ENCODE peak calls at places on chromosomes 5 and 9, in four cellular contexts. Y is left lung, F is AG10803, D is Peyer's patch. K is an unnamed sample.

GRCh38 chr5:162703914-162704313 is 636.3 kb downstream of the GABRG2 start:
- DNase-seq in Y (no peak), D (no peak), F (no peak), K (no peak)

GRCh38 chr9:18717751-18718150 is 243.8 kb downstream of the ADAMTSL1 start:
- DNase-seq in D (no peak), Y (no peak), F (peak; percentile 60), K (no peak)

GRCh38 chr5:50730336-50730735 is 63.9 kb downstream of the PARP8 start:
- DNase-seq in F (no peak), Y (no peak), D (no peak), K (no peak)

GRCh38 chr5:14269395-14269794 is 126.3 kb downstream of the TRIO start:
- DNase-seq in Y (no peak), D (no peak), F (no peak), K (no peak)

GRCh38 chr5:9765421-9765820 is 135.3 kb upstream of the TAS2R1 start:
- DNase-seq in F (peak; percentile 85), D (no peak), Y (no peak), K (no peak)

GRCh38 chr9:108444400-108445358 is 411.1 kb downstream of the ACTL7B start:
- DNase-seq in F (peak; percentile 97), D (no peak), Y (no peak), K (no peak)

GRCh38 chr9:2116073-2116472 is 100.9 kb downstream of the SMARCA2 start:
- DNase-seq in Y (no peak), F (peak; percentile 37), D (no peak), K (no peak)

GRCh38 chr9:129258124-129258822 is 80.2 kb upstream of the IER5L start:
- DNase-seq in F (peak; percentile 84), Y (peak; percentile 95), D (peak; percentile 80), K (peak; percentile 93)

GRCh38 chr9:87713278-87713989 is 12.5 kb upstream of the CTSL start:
- DNase-seq in F (peak; percentile 99), Y (peak; percentile 88), D (peak; percentile 62), K (no peak)

GRCh38 chr5:36680066-36680465 is 73.7 kb downstream of the SLC1A3 start:
- DNase-seq in D (no peak), Y (no peak), F (no peak), K (no peak)

GRCh38 chr9:136644343-136644592 is 18.4 kb upstream of the EGFL7 start:
- DNase-seq in F (peak; percentile 55), Y (no peak), D (no peak), K (no peak)
- H3K4me3 ChIP-seq in F (no peak overlapping the region), Y (no peak overlapping the region), D (peak overlapping the region; percentile 25), K (no peak overlapping the region)

GRCh38 chr9:130480673-130481072 is 35.9 kb downstream of the ASS1 start:
- DNase-seq in Y (peak; percentile 78), F (no peak), D (no peak), K (no peak)

GRCh38 chr9:130482463-130482862 is 37.7 kb downstream of the ASS1 start:
- DNase-seq in F (peak; percentile 10), Y (no peak), D (no peak), K (no peak)

GRCh38 chr9:130486103-130486502 is 41.3 kb downstream of the ASS1 start:
- DNase-seq in Y (peak; percentile 10), F (no peak), D (no peak), K (no peak)

GRCh38 chr9:130483281-130483949 is 38.7 kb downstream of the ASS1 start:
- DNase-seq in Y (no peak), F (no peak), D (no peak), K (no peak)

DNA sequence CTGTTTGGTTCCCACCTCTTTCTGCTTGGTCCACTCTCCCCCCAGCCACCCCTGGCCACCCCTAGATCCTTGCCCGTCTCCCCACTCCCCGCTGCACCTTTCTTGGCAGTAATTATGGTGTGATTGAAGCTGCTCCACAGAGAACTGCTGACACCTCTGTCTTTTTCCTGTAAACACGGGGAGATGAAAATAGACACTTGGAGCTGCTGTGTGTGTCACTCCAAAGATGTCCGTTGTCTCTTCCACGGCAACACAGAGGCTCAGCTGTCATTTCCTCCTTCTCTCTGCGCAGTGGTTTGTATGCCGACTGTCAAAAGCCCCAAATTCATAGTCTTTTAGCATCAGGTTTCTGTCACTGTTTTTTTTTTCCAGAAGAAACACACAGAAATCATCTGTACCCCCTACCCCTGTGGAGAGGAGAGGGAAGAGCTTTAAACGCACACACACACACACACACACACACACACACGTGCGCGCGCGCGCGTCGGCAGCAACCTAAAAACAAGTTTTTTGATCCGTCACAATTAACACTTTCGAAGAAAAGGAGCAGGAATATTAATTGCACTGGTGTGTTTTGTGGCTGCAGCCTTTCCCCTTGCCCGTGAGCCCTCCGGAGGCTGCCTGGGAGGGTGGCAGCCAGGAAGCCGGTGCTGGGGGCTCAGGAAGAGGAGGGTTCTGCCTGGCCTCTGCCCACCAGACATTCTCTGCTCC is 39.8 kb downstream of the ASS1 start:
- DNase-seq in Y (no peak), F (no peak), D (no peak), K (no peak)
- TF ChIP-seq CTCF in Y (no peak), F (no peak), D (no peak), K (no peak)

DNA sequence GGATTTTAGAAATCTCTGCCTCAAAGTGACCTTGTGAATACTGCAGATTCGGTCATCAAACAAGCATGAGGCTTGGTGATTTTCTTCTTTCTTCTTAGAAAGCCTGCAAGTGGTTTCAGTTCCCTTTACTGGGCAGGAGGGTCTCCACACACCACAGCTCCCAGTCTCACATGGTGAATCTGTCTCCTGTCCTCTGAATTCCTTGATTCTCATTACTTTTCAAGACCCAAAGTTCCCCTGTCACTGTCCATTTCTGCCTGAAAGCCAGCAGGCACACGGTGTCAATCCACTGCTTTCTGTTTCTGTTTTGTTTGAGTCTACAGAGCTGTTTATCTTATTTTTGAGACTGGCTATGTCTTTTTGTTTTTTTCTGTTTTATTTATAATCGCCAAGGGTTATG is 14.2 kb downstream of the HSPB3 start:
- DNase-seq in D (no peak), Y (no peak), F (peak; percentile 22), K (no peak)
- H3K4me3 ChIP-seq in D (peak overlapping the region; percentile 8), Y (no peak overlapping the region), F (peak overlapping the region; percentile 64), K (no peak overlapping the region)

GRCh38 chr5:170273968-170274710 is 23.4 kb downstream of the LCP2 start:
- DNase-seq in F (no peak), Y (no peak), D (no peak), K (no peak)
- TF ChIP-seq CTCF in F (peak; percentile 13), Y (no peak), D (no peak), K (peak; percentile 48)

GRCh38 chr5:39455645-39456044 is 30.9 kb upstream of the DAB2 start:
- DNase-seq in F (no peak), Y (no peak), D (no peak), K (no peak)

GRCh38 chr5:39449572-39449971 is 24.8 kb upstream of the DAB2 start:
- DNase-seq in D (no peak), F (no peak), Y (no peak), K (no peak)

GRCh38 chr5:39451293-39451692 is 26.5 kb upstream of the DAB2 start:
- DNase-seq in D (no peak), F (no peak), Y (no peak), K (no peak)

GRCh38 chr5:39452846-39453245 is 28.1 kb upstream of the DAB2 start:
- DNase-seq in Y (no peak), F (peak; percentile 79), D (no peak), K (no peak)

DNA sequence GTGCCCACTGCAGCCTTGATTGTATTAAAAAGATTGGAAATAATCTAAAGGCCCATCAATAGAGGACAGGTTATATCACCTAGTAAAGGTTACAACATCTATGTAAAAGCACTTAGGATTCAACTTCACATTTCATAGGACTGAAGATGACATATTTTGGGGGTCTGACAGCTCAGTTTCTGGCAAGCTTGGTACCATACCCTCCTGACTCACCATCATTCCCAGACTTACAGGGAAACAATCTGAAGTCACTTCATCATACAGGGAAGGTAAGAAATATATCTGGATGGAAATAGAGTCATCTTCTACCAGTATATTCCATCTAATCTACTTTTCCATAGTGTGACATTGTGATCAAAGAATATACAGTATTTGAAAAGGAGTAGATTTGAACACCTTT is 28.8 kb upstream of the DAB2 start:
- DNase-seq in Y (no peak), F (no peak), D (no peak), K (no peak)
- H3K4me3 ChIP-seq in Y (no peak overlapping the region), F (no peak overlapping the region), D (no peak overlapping the region), K (no peak overlapping the region)

GRCh38 chr9:114592356-114592755 is 4.8 kb downstream of the ATP6V1G1 start:
- DNase-seq in Y (no peak), D (no peak), F (peak; percentile 26), K (peak; percentile 43)
- TF ChIP-seq CTCF in Y (no peak), D (peak; percentile 37), F (peak; percentile 46), K (peak; percentile 74)

GRCh38 chr5:133234911-133235310 is 183.1 kb downstream of the HSPA4 start:
- DNase-seq in Y (no peak), F (no peak), D (no peak), K (no peak)
- H3K4me3 ChIP-seq in Y (no peak overlapping the region), F (no peak overlapping the region), D (no peak overlapping the region), K (no peak overlapping the region)

K was measured in CD8-positive, alpha-beta T cell.